ENCODE peak calls at places on chromosomes 11 and 22, in eight cellular contexts. X is HepG2; S is Right ventricle myocardium superior; M is T-cell; E is upper lobe of right lung; W is activated T-cell treated with anti-CD3 and anti-CD28 coated beads, Interleukin-2, amount 50 U/mL, for 4 hours; G is left lung; J is activated naive CD4-positive, alpha-beta T cell treated with anti-CD3 and anti-CD28 coated beads, Interleukin-2, amount 50 U/mL, for 72 hours. Q is an unnamed sample.

GRCh38 chr22:47739616-47740015 is 977.2 kb downstream of the TBC1D22A start:
- ATAC-seq in X (no peak), S (no peak), M (no peak), E (no peak), W (no peak), G (no peak), J (no peak), Q (no peak)

GRCh38 chr11:20016526-20016925 is 143.7 kb downstream of the DBX1 start:
- ATAC-seq in X (no peak), S (no peak), M (no peak), E (no peak), W (no peak), G (no peak), J (no peak), Q (no peak)

GRCh38 chr11:123173040-123173855 is 21.8 kb downstream of the CLMP start:
- ATAC-seq in X (no peak), S (no peak), M (no peak), E (no peak), W (no peak), G (peak), J (no peak), Q (no peak)

GRCh38 chr11:43856988-43857387 is 23.6 kb upstream of the ALKBH3 start:
- ATAC-seq in X (no peak), S (no peak), M (no peak), E (no peak), W (no peak), G (no peak), J (no peak), Q (no peak)

GRCh38 chr22:42994276-42994916 is 20.6 kb downstream of the PACSIN2 start:
- ATAC-seq in X (peak), S (peak), M (no peak), E (peak), W (no peak), G (peak), J (no peak), Q (no peak)

GRCh38 chr22:44676441-44677298 is 25.3 kb upstream of the PRR5 start:
- ATAC-seq in X (peak), S (peak), M (peak), E (peak), W (peak), G (peak), J (peak), Q (no peak)

GRCh38 chr11:67354314-67355022 is 1.1 kb upstream of the POLD4 start:
- ATAC-seq in X (peak), S (peak), M (no peak), E (peak), W (no peak), G (peak), J (no peak), Q (peak)

GRCh38 chr22:40193429-40194421 is 16.0 kb downstream of the TNRC6B start:
- ATAC-seq in X (no peak), S (peak), M (peak), E (peak), W (no peak), G (peak), J (no peak), Q (no peak)

GRCh38 chr11:117992620-117993019 is 6.4 kb downstream of the IL10RA start:
- ATAC-seq in X (no peak), S (no peak), M (no peak), E (no peak), W (no peak), G (no peak), J (no peak), Q (no peak)

GRCh38 chr11:113577356-113578163 is 102.4 kb upstream of the DRD2 start:
- ATAC-seq in X (no peak), S (no peak), M (no peak), E (peak), W (no peak), G (no peak), J (peak), Q (peak)

GRCh38 chr11:119828819-119829218 is 99.8 kb upstream of the NECTIN1 start:
- ATAC-seq in X (no peak), S (no peak), M (no peak), E (no peak), W (no peak), G (no peak), J (no peak), Q (no peak)

GRCh38 chr22:47164514-47165337 is 402.3 kb downstream of the TBC1D22A start:
- ATAC-seq in X (peak), S (no peak), M (no peak), E (no peak), W (no peak), G (no peak), J (no peak), Q (no peak)

GRCh38 chr11:134572741-134573675 is 161.0 kb upstream of the B3GAT1 start:
- ATAC-seq in X (no peak), S (peak), M (no peak), E (peak), W (no peak), G (no peak), J (no peak), Q (no peak)

GRCh38 chr11:76788661-76789442 is 5.7 kb downstream of the TSKU start:
- ATAC-seq in X (peak), S (peak), M (no peak), E (peak), W (no peak), G (peak), J (no peak), Q (no peak)

GRCh38 chr22:44249376-44250147 is 63.2 kb downstream of the SHISAL1 start:
- ATAC-seq in X (no peak), S (no peak), M (no peak), E (no peak), W (no peak), G (no peak), J (no peak), Q (no peak)

GRCh38 chr11:125156346-125156745 is 8.2 kb upstream of the PKNOX2 start:
- ATAC-seq in X (no peak), S (no peak), M (no peak), E (no peak), W (no peak), G (no peak), J (no peak), Q (no peak)

GRCh38 chr11:106917973-106918372 is 100.3 kb downstream of the GUCY1A2 start:
- ATAC-seq in X (peak), S (no peak), M (no peak), E (no peak), W (no peak), G (no peak), J (no peak), Q (no peak)

GRCh38 chr11:107659310-107659709 is 52.5 kb downstream of the SLN start:
- ATAC-seq in X (no peak), S (no peak), M (no peak), E (no peak), W (no peak), G (no peak), J (no peak), Q (no peak)

GRCh38 chr11:31106326-31106725 is 263.2 kb downstream of the DCDC1 start:
- ATAC-seq in X (no peak), S (no peak), M (no peak), E (no peak), W (no peak), G (no peak), J (no peak), Q (no peak)

GRCh38 chr11:131118247-131118646 is 202.0 kb upstream of the SNX19 start:
- ATAC-seq in X (no peak), S (no peak), M (no peak), E (no peak), W (no peak), G (no peak), J (no peak), Q (no peak)

GRCh38 chr11:2700415-2701211 is 819 bp upstream of the KCNQ1OT1 start:
- ATAC-seq in X (peak), S (peak), M (no peak), E (peak), W (no peak), G (peak), J (peak), Q (peak)

GRCh38 chr11:92969293-92969633 is 188 bp upstream of the MTNR1B start:
- ATAC-seq in X (no peak), S (no peak), M (no peak), E (peak), W (no peak), G (no peak), J (no peak), Q (no peak)

GRCh38 chr11:24068197-24068596 is 428.7 kb upstream of the LUZP2 start:
- ATAC-seq in X (no peak), S (no peak), M (no peak), E (no peak), W (no peak), G (no peak), J (no peak), Q (no peak)

GRCh38 chr11:88252208-88252607 is 77.0 kb upstream of the RAB38 start:
- ATAC-seq in X (no peak), S (no peak), M (no peak), E (no peak), W (no peak), G (no peak), J (no peak), Q (no peak)

GRCh38 chr22:50443801-50444625 is 30.8 kb downstream of the SBF1 start:
- ATAC-seq in X (no peak), S (peak), M (no peak), E (peak), W (no peak), G (peak), J (no peak), Q (peak)

GRCh38 chr22:39115976-39116621 is 19.1 kb downstream of the APOBEC3H start:
- ATAC-seq in X (no peak), S (no peak), M (no peak), E (no peak), W (peak), G (no peak), J (peak), Q (peak)

GRCh38 chr11:28107331-28107725 is 628 bp downstream of the KIF18A start:
- ATAC-seq in X (peak), S (no peak), M (no peak), E (no peak), W (no peak), G (peak), J (no peak), Q (no peak)

GRCh38 chr22:46727813-46728364 is 10.2 kb downstream of the CERK start:
- ATAC-seq in X (no peak), S (no peak), M (no peak), E (no peak), W (no peak), G (no peak), J (no peak), Q (peak)

GRCh38 chr11:104151404-104152204 is 12.3 kb downstream of the PDGFD start:
- ATAC-seq in X (no peak), S (no peak), M (no peak), E (no peak), W (no peak), G (no peak), J (no peak), Q (no peak)

GRCh38 chr11:6638437-6638836 is 17.2 kb downstream of the DCHS1 start:
- ATAC-seq in X (peak), S (no peak), M (no peak), E (no peak), W (no peak), G (peak), J (no peak), Q (no peak)

GRCh38 chr11:105490333-105490732 is 119.5 kb upstream of the GRIA4 start:
- ATAC-seq in X (no peak), S (no peak), M (no peak), E (no peak), W (no peak), G (no peak), J (no peak), Q (no peak)

GRCh38 chr11:60168306-60168705 is 14.6 kb downstream of the MS4A6A start:
- ATAC-seq in X (no peak), S (peak), M (no peak), E (no peak), W (no peak), G (no peak), J (no peak), Q (no peak)

GRCh38 chr11:11588243-11588642 is 33.6 kb downstream of the GALNT18 start:
- ATAC-seq in X (no peak), S (no peak), M (no peak), E (no peak), W (no peak), G (no peak), J (no peak), Q (no peak)

GRCh38 chr11:28938091-28938490 is 829.9 kb downstream of the METTL15 start:
- ATAC-seq in X (no peak), S (no peak), M (no peak), E (no peak), W (no peak), G (no peak), J (no peak), Q (no peak)

GRCh38 chr11:88418508-88418907 is 81.0 kb upstream of the CTSC start:
- ATAC-seq in X (no peak), S (no peak), M (no peak), E (peak), W (no peak), G (peak), J (no peak), Q (no peak)

GRCh38 chr22:30561402-30562154 is 12.9 kb downstream of the GAL3ST1 start:
- ATAC-seq in X (no peak), S (no peak), M (no peak), E (no peak), W (no peak), G (no peak), J (no peak), Q (no peak)

GRCh38 chr11:105432241-105432995 is 177.5 kb upstream of the GRIA4 start:
- ATAC-seq in X (no peak), S (no peak), M (no peak), E (no peak), W (no peak), G (no peak), J (no peak), Q (no peak)